ENCODE peak calls at places on chromosome X, in four cellular contexts. N is K562, T is HepG2, E is GM12878. P is an unnamed sample.

GRCh38 chrX:49190783-49191032 is 4.5 kb upstream of the PRICKLE3 start:
- DNase-seq in N (no peak), T (no peak), E (no peak), P (no peak)

GRCh38 chrX:85836868-85837267 is 210.5 kb downstream of the CHM start:
- DNase-seq in N (no peak), T (no peak), E (no peak), P (no peak)

GRCh38 chrX:12978205-12979010 is 3.5 kb downstream of the TMSB4X start:
- DNase-seq in N (peak), T (no peak), E (no peak), P (no peak)

GRCh38 chrX:73562458-73562857 is 539 bp upstream of the CHIC1 start:
- DNase-seq in N (no peak), T (no peak), E (peak), P (no peak)

GRCh38 chrX:116417214-116417613 is 19.2 kb upstream of the SLC6A14 start:
- DNase-seq in N (no peak), T (no peak), E (no peak), P (no peak)

GRCh38 chrX:30979271-30979670 is 90.2 kb upstream of the TAB3 start:
- DNase-seq in N (no peak), T (peak), E (no peak), P (no peak)

GRCh38 chrX:103215037-103215767 is at the start of gene BEX4:
- DNase-seq in N (peak), T (no peak), E (no peak), P (peak)

GRCh38 chrX:7235071-7235470 is 87.1 kb upstream of the PUDP start:
- DNase-seq in N (no peak), T (no peak), E (no peak), P (no peak)

GRCh38 chrX:120358687-120359086 is 3.2 kb upstream of the ATP1B4 start:
- DNase-seq in N (no peak), T (no peak), E (no peak), P (no peak)

GRCh38 chrX:8971116-8971515 is 62.8 kb downstream of the FAM9B start:
- DNase-seq in N (peak), T (peak), E (no peak), P (peak)

GRCh38 chrX:128458888-128459287 is 406.7 kb upstream of the ACTRT1 start:
- DNase-seq in N (no peak), T (no peak), E (no peak), P (peak)

GRCh38 chrX:3743821-3744439 is 30.5 kb upstream of the PRKX start:
- DNase-seq in N (no peak), T (no peak), E (no peak), P (no peak)

GRCh38 chrX:2183193-2183725 is 317.5 kb downstream of the DHRSX start:
- DNase-seq in N (no peak), T (no peak), E (no peak), P (peak)

GRCh38 chrX:46209768-46210167 is 335.5 kb downstream of the ZNF674 start:
- DNase-seq in N (no peak), T (no peak), E (no peak), P (no peak)

GRCh38 chrX:48003367-48003757 is 427 bp downstream of the ZNF182 start:
- DNase-seq in N (peak), T (no peak), E (no peak), P (peak)

GRCh38 chrX:111375747-111376146 is 36.2 kb downstream of the DCX start:
- DNase-seq in N (no peak), T (no peak), E (no peak), P (no peak)

GRCh38 chrX:131789664-131790063 is 233.4 kb upstream of the STK26 start:
- DNase-seq in N (no peak), T (no peak), E (no peak), P (no peak)

GRCh38 chrX:111088628-111089027 is 7.4 kb upstream of the PAK3 start:
- DNase-seq in N (no peak), T (no peak), E (no peak), P (no peak)

GRCh38 chrX:130172127-130172834 is 519 bp downstream of the RAB33A start:
- DNase-seq in N (no peak), T (no peak), E (no peak), P (no peak)

GRCh38 chrX:53695901-53696300 is 9.4 kb upstream of the HUWE1 start:
- DNase-seq in N (no peak), T (no peak), E (no peak), P (no peak)

GRCh38 chrX:47458528-47458927 is 24.5 kb downstream of the ZNF41 start:
- DNase-seq in N (no peak), T (no peak), E (no peak), P (no peak)

GRCh38 chrX:16807976-16808542 is 21.8 kb downstream of the TXLNG start:
- DNase-seq in N (peak), T (peak), E (no peak), P (peak)

GRCh38 chrX:78104447-78105176 is 564 bp downstream of the PGK1 start:
- DNase-seq in N (peak), T (peak), E (no peak), P (peak)

GRCh38 chrX:136528645-136529315 is 3.2 kb upstream of the VGLL1 start:
- DNase-seq in N (peak), T (no peak), E (no peak), P (no peak)

GRCh38 chrX:17590892-17591740 is 146.2 kb upstream of the SCML1 start:
- DNase-seq in N (peak), T (peak), E (no peak), P (peak)

GRCh38 chrX:39242187-39242586 is 440.9 kb downstream of the MID1IP1 start:
- DNase-seq in N (peak), T (peak), E (no peak), P (peak)
- TF ChIP-seq POLR2AphosphoS2 in N (no peak), T (no peak), E (no peak), P (no peak)

DNA sequence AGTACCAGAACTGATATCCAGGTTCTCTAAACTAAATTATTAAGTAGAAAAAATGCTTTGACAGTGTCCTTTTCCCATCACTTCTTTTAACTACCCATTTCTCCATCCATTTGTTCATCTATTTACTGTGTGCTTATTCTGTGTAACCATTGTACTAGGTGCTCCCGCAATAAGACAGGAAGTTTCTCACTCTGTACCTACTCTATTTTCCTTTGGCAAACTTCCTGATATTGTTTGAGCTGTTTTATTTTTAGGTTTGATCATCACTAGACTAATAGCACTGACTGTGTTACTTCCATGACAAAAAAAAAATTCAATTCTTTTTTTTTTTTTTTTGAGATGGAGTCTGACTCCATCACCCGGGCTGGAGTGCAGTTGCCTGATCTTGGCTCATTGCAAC is 102.5 kb upstream of the CASK start:
- DNase-seq in N (no peak), T (no peak), E (no peak), P (no peak)
- TF ChIP-seq POLR2AphosphoS2 in N (no peak), T (no peak), E (no peak), P (no peak)

DNA sequence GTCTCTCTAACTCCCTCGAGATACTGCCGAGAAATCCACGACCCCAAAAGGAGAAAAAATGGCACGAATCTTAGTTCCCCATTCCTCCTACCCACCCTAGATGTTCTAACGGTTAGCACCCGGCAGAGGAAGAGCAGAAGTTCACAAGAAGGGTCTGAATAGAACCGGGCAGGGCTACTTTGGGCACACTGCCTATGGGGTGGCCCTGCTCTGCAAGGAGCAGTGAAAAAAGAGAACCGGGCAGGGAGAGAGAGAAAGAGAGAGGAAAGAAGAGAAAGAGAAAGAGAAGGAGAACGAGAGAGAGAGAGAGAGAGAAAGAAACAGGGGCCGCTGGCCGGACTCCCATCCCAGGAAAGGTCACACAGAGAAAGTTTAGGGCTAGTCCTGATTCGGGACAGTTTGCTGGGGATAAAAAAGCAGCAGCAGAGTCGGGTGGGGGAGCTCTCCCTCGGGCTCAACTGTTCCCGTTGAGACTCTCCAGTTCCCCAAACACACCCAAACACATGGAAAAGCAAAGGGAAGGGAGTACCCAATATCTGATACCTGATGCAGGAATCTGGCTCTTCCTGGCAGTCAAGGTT is 468 bp downstream of the GLA start:
- DNase-seq in N (no peak), T (no peak), E (no peak), P (no peak)
- TF ChIP-seq POLR2AphosphoS2 in N (no peak), T (no peak), E (no peak), P (no peak)

GRCh38 chrX:64176876-64177275 is 28.6 kb downstream of the AMER1 start:
- DNase-seq in N (no peak), T (peak), E (no peak), P (no peak)
- TF ChIP-seq POLR2AphosphoS2 in N (no peak), T (no peak), E (no peak), P (no peak)

DNA sequence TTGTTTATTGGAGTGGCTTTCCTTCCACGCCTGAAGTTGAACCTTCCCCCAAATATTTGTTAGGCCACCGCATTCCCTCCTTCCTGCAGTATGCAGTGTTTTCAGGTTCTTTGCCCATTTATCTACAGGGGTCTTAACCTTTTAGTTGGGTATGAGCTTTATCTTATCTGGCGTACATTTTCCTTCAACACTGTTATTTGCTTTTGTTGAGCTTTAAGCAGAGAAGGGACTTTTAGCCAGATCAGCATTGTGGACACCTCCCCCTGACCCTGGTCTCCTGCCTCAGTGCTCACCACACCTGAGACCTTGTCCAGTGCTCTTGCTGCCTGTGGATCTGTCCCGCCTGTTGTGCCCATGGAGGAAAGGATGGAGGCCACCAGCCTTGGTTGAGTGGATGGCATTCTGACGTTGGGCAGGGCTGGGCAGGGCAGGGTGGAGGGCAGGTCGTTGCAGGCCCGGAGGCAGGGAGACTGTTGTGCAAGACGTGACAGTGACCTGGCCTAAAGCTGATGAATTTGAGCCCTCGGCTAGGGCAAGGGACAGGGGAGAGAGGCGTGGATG is 1.0 kb upstream of the DUSP9 start:
- DNase-seq in N (no peak), T (peak), E (no peak), P (no peak)
- TF ChIP-seq POLR2AphosphoS2 in N (no peak), T (no peak), E (no peak), P (no peak)

GRCh38 chrX:38375888-38376287 is 23.5 kb downstream of the OTC start:
- DNase-seq in N (peak), T (no peak), E (no peak), P (peak)
- TF ChIP-seq POLR2AphosphoS2 in N (no peak), T (no peak), E (no peak), P (no peak)

GRCh38 chrX:67893931-67894330 is 350.1 kb downstream of the AR start:
- DNase-seq in N (no peak), T (no peak), E (no peak), P (peak)

DNA sequence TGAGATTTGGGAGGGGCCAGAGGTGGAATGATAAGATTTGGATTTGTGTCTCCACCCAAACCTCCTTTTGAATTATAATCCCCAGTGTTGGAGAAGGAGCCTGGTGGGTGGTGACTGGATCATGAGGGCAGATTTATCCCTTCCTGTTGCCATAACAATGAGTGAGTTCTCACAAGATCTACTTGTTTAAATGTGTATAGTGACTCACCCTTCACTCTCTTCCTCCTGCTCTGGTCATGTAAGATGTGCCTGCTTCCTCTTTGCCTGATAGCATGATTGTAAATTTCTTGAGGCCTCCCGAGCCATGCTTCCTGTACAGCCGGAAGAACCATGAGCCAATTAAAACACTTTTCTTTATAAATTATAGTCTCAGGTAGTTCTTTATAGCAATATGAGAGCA is 348.6 kb downstream of the AR start:
- DNase-seq in N (no peak), T (no peak), E (no peak), P (no peak)
- TF ChIP-seq POLR2AphosphoS2 in N (no peak), T (no peak), E (no peak), P (no peak)

DNA sequence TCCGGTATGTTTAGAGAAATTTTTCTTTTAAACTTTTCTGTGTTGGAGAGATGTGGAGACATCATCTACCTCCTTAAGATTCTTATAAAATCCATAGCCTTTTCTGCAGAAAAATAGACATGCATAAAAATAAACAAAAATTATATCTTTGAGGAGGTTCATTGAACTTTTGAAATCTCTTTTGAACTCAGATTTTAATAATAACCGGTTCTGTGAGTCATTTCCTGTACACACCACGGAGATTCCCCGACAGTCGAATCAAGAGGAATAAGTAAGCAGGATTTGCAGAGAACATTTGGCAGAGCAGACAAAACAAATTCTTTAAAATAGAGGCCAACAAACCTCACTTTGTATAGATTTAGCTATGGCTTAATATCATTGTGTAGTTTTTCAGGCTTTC is 918.7 kb upstream of the POU3F4 start:
- DNase-seq in N (no peak), T (no peak), E (no peak), P (peak)
- TF ChIP-seq POLR2AphosphoS2 in N (no peak), T (no peak), E (no peak), P (no peak)